ENCODE peak calls at places on chromosomes 3 and 15, in five cellular contexts. N is astrocyte, D is hepatocyte, P is lung, K is heart right ventricle. O is an unnamed sample. For H3K4me1, the result is how much of the 10 kb centered on the place peaks cover.

GRCh38 chr3:113600418-113601185 is 68.2 kb downstream of the SIDT1 start:
- DNase-seq in N (no peak), D (no peak), P (no peak), K (no peak), O (no peak)

GRCh38 chr3:156743859-156744258 is 69.5 kb downstream of the TIPARP start:
- DNase-seq in N (no peak), D (no peak), P (no peak), K (no peak), O (no peak)

GRCh38 chr15:40043927-40044716 is 5.1 kb upstream of the SRP14 start:
- DNase-seq in N (no peak), D (no peak), P (no peak), K (no peak), O (peak)

GRCh38 chr3:177596248-177596821 is 399.1 kb upstream of the TBL1XR1 start:
- DNase-seq in N (peak), D (peak), P (no peak), K (no peak), O (no peak)

GRCh38 chr3:63920001-63920400 is 7.8 kb upstream of the SCAANT1 start:
- DNase-seq in N (no peak), D (no peak), P (no peak), K (no peak), O (no peak)

GRCh38 chr3:112651516-112651915 is 10.6 kb upstream of the CCDC80 start:
- DNase-seq in N (peak), D (no peak), P (no peak), K (no peak), O (no peak)

GRCh38 chr15:41922353-41922752 is 28.5 kb upstream of the SPTBN5 start:
- DNase-seq in N (no peak), D (no peak), P (no peak), K (no peak), O (no peak)

GRCh38 chr3:16456784-16457415 is 56.6 kb downstream of the RFTN1 start:
- DNase-seq in N (peak), D (peak), P (peak), K (no peak), O (no peak)

GRCh38 chr15:41832875-41833274 is 5.0 kb downstream of the JMJD7 start:
- DNase-seq in N (no peak), D (no peak), P (peak), K (no peak), O (no peak)

GRCh38 chr3:38130631-38131065 is 6.3 kb downstream of the ACAA1 start:
- DNase-seq in N (no peak), D (peak), P (no peak), K (no peak), O (no peak)

GRCh38 chr3:58051196-58051595 is 43.0 kb downstream of the FLNB start:
- DNase-seq in N (peak), D (peak), P (peak), K (no peak), O (no peak)

GRCh38 chr3:141390747-141391146 is 22.4 kb downstream of the ZBTB38 start:
- DNase-seq in N (no peak), D (no peak), P (no peak), K (no peak), O (no peak)

GRCh38 chr3:141391298-141392017 is 23.2 kb downstream of the ZBTB38 start:
- DNase-seq in N (no peak), D (peak), P (no peak), K (no peak), O (no peak)

GRCh38 chr3:141387446-141388030 is 19.2 kb downstream of the ZBTB38 start:
- DNase-seq in N (no peak), D (no peak), P (no peak), K (no peak), O (no peak)

GRCh38 chr3:141388823-141389617 is 20.7 kb downstream of the ZBTB38 start:
- DNase-seq in N (no peak), D (no peak), P (no peak), K (no peak), O (no peak)

GRCh38 chr3:141389703-141390102 is 21.4 kb downstream of the ZBTB38 start:
- DNase-seq in N (no peak), D (no peak), P (no peak), K (no peak), O (no peak)
- H3K4me1 ChIP-seq in N (under half), D (under half), P (under half), K (under half), O (under half)

GRCh38 chr3:12705981-12706380 is 42.1 kb upstream of the RAF1 start:
- DNase-seq in N (peak), D (no peak), P (no peak), K (no peak), O (no peak)
- H3K27ac ChIP-seq in N (no peak), D (no peak), P (no peak), K (no peak), O (no peak)

GRCh38 chr3:31198890-31199289 is 304.4 kb upstream of the GADL1 start:
- DNase-seq in N (no peak), D (no peak), P (no peak), K (no peak), O (no peak)

GRCh38 chr3:31193871-31194270 is 299.4 kb upstream of the GADL1 start:
- DNase-seq in N (peak), D (no peak), P (no peak), K (no peak), O (no peak)

GRCh38 chr3:31197941-31198340 is 303.5 kb upstream of the GADL1 start:
- DNase-seq in N (no peak), D (peak), P (no peak), K (no peak), O (no peak)

GRCh38 chr3:31196261-31196660 is 301.8 kb upstream of the GADL1 start:
- DNase-seq in N (no peak), D (no peak), P (no peak), K (no peak), O (no peak)

DNA sequence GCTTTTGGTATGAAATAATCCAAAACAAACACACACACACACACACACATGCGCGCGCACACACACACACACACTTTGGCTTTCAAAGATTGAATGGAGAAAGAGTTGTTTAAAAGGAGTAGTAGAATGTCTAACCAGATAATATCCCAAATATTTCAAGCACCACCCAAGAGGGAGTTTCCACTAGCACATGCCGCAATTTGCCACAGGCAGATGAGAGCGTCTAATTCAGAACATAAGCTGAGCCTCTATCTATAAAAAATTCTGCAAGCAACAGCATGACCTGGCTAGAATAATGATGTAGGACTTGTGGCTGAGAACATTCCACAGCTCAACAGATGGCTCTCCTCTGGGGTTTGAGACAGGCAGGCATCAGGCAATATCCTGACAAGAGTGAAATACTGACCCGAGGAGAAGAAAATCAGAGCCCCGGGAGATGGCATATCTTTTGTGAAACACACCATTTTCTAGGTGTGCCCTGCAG is 302.5 kb upstream of the GADL1 start:
- DNase-seq in N (peak), D (peak), P (no peak), K (peak), O (peak)
- TF ChIP-seq CTCF in N (no peak), D (no peak), P (no peak), K (no peak), O (no peak)

GRCh38 chr3:33063651-33064051 is 33.3 kb downstream of the GLB1 start:
- DNase-seq in N (peak), D (peak), P (no peak), K (no peak), O (no peak)

GRCh38 chr3:33064929-33065328 is 32.0 kb downstream of the GLB1 start:
- DNase-seq in N (no peak), D (no peak), P (no peak), K (no peak), O (no peak)

GRCh38 chr3:33071181-33071580 is 25.8 kb downstream of the GLB1 start:
- DNase-seq in N (no peak), D (no peak), P (no peak), K (no peak), O (no peak)

GRCh38 chr3:33071946-33072345 is 25.0 kb downstream of the GLB1 start:
- DNase-seq in N (no peak), D (no peak), P (no peak), K (no peak), O (no peak)

DNA sequence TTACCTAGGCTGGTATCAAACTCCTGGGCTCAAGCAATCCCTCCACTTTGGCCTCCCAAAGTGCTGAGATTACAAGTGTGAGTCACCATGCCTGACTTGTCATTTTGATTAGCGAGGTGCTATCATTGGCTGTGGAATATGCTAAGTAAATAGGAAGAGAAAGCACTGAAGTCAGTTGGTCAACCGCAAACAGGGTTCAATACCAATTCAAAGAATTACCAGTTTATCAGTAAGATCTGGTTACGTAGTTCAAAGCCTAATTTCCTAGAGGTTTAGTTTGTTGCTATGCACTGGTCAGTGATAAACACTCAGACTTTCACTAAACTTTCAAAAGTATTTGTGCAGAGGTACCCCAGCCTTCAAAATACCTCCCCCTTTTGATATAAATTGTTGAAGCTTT is 29.5 kb downstream of the GLB1 start:
- DNase-seq in N (peak), D (no peak), P (no peak), K (no peak), O (no peak)
- H3K4me1 ChIP-seq in N (under half), D (under half), P (under half), K (under half), O (under half)

GRCh38 chr15:78751602-78751979 is 59.7 kb downstream of the ADAMTS7 start:
- DNase-seq in N (no peak), D (no peak), P (no peak), K (no peak), O (no peak)

GRCh38 chr15:78749831-78750230 is 61.4 kb downstream of the ADAMTS7 start:
- DNase-seq in N (no peak), D (no peak), P (no peak), K (no peak), O (peak)

GRCh38 chr15:78752492-78753358 is 58.5 kb downstream of the ADAMTS7 start:
- DNase-seq in N (no peak), D (no peak), P (no peak), K (peak), O (no peak)

DNA sequence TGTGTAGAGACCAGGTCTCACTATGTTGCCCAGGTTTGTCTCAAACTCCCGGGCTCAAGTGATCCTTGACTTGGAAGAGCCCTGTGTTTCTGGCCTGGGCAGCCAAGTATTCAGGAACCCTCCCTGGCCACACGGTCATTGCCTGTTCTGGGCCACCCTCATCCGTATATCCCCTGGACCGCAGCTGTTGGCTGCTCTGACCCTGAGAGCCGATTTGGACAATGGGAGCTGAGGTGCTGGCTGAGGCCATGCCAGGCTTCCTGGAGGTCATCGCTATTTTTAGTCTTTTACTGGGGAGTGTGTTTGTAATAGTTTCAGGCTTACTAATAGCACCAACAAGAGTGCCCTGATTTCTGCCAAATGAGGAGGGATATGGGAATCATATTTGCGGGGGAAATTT is 60.7 kb downstream of the ADAMTS7 start:
- DNase-seq in N (peak), D (no peak), P (no peak), K (no peak), O (no peak)
- H3K27ac ChIP-seq in N (no peak), D (no peak), P (no peak), K (peak), O (peak)

DNA sequence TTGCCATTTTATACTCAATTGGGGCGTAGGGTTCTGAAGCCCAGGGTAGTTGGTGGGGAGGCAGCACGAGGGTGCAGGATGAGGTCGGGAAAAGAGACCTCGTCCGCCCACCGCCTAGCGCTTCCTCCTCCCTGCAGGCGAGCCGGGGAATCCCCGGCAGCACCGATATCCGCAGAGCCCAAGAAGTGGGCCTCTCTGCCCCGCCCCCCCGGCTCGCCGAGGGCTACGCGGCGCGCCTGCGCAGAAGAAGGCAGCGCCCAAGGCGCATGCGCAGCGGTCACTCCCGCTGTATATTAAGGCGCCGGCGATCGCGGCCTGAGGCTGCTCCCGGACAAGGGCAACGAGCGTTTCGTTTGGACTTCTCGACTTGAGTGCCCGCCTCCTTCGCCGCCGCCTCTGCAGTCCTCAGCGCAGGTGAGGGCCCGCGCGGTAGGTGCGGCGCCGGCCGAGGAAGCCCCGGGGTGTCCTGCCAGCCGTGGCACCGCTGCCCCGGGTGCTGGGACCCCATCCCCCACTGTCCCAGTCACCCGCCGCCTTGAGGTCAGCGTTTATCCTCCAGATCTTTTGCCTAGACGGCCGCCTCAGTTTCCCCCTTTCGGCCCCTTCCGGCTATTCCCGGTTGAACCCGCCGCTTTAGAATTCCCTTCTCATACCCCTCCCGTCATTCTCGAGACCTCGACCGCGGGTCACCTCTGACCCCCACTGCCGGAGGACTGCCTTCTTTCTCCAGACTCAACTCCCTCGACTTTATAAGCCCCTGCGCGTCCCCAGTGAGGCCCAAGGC is at the start of gene ALAS1:
- DNase-seq in N (peak), D (peak), P (peak), K (peak), O (peak)
- TF ChIP-seq CTCF in N (no peak), D (no peak), P (no peak), K (peak), O (no peak)

O was measured in right atrium auricular region.